ENCODE peak calls at places on chromosomes 13 and 19, in eight cellular contexts. Q, U, A, T, F, D, H and N are unnamed samples.

GRCh38 chr19:56875717-56876116 is 35.2 kb upstream of the PEG3 start:
- DNase-seq in A (no peak), H (no peak), T (no peak), D (no peak), U (no peak), Q (no peak), F (no peak), N (no peak)

GRCh38 chr13:79128158-79128557 is 277.9 kb downstream of the RBM26 start:
- DNase-seq in U (no peak), A (no peak), F (no peak), H (no peak), T (peak; percentile 74), Q (no peak), D (no peak), N (peak; percentile 81)

GRCh38 chr13:39397221-39397620 is 205.8 kb downstream of the LHFPL6 start:
- DNase-seq in D (no peak), H (no peak), Q (no peak), F (no peak), A (no peak), T (no peak), U (no peak), N (no peak)

GRCh38 chr13:52975969-52976368 is 52.6 kb upstream of the OLFM4 start:
- DNase-seq in U (no peak), A (no peak), T (no peak), H (no peak), F (no peak), D (no peak), Q (no peak), N (no peak)

GRCh38 chr13:104021806-104022397 is 955.7 kb upstream of the SLC10A2 start:
- DNase-seq in F (no peak), Q (no peak), D (no peak), H (no peak), U (no peak), A (no peak), T (no peak), N (no peak)

GRCh38 chr19:34067861-34068271 is 104.4 kb upstream of the LSM14A start:
- DNase-seq in T (peak; percentile 23), F (no peak), A (no peak), U (no peak), D (no peak), Q (no peak), H (no peak), N (no peak)

GRCh38 chr19:52336976-52337375 is 933 bp downstream of the ZNF610 start:
- DNase-seq in U (no peak), A (no peak), F (no peak), H (no peak), Q (no peak), D (no peak), T (peak; percentile 17), N (no peak)

GRCh38 chr19:33052352-33052972 is 12.2 kb downstream of the RHPN2 start:
- DNase-seq in U (no peak), H (no peak), D (no peak), Q (no peak), T (peak; percentile 27), F (no peak), A (no peak), N (no peak)

GRCh38 chr13:77492982-77493381 is 42.5 kb upstream of the SCEL start:
- DNase-seq in H (no peak), Q (no peak), T (peak; percentile 46), U (no peak), D (peak; percentile 55), F (no peak), A (no peak), N (peak; percentile 40)

GRCh38 chr19:30662211-30662861 is 290.2 kb downstream of the ZNF536 start:
- DNase-seq in F (no peak), Q (no peak), H (no peak), D (no peak), A (no peak), U (no peak), T (peak; percentile 57), N (no peak)

GRCh38 chr19:23440791-23441190 is 45.5 kb upstream of the ZNF91 start:
- DNase-seq in Q (no peak), U (no peak), A (no peak), F (peak; percentile 4), T (no peak), H (no peak), D (peak; percentile 13), N (no peak)